ENCODE peak calls at places on chromosomes 5 and 9, in nine cellular contexts. One of them, this sample, is unnamed.

GRCh38 chr5:132225165-132226032 is 2.3 kb downstream of the P4HA2 start:
- DNase-seq in foreskin fibroblast: peak
- DNase-seq in midbrain: no peak
- DNase-seq in amniotic stem cell: peak
- DNase-seq in NCI-H1105: peak
- DNase-seq in Caki2: peak
- DNase-seq in DMS79 treated with DMSO at 0.1 percent for 48 hours: peak
- DNase-seq in stimulated activated naive CD8-positive, alpha-beta T cell treated with anti-CD3 and anti-CD28 coated beads, Interleukin-15, amount 100 ng/mL, for 72 hours: no peak
- DNase-seq in CD8-positive, alpha-beta T cell: peak
- DNase-seq in this sample: no peak

GRCh38 chr5:66967102-66967501 is 229.5 kb downstream of the CD180 start:
- DNase-seq in foreskin fibroblast: peak
- DNase-seq in midbrain: no peak
- DNase-seq in amniotic stem cell: no peak
- DNase-seq in NCI-H1105: no peak
- DNase-seq in Caki2: no peak
- DNase-seq in DMS79 treated with DMSO at 0.1 percent for 48 hours: no peak
- DNase-seq in stimulated activated naive CD8-positive, alpha-beta T cell treated with anti-CD3 and anti-CD28 coated beads, Interleukin-15, amount 100 ng/mL, for 72 hours: no peak
- DNase-seq in CD8-positive, alpha-beta T cell: no peak
- DNase-seq in this sample: no peak

GRCh38 chr9:92600742-92601261 is 65.0 kb upstream of the ECM2 start:
- DNase-seq in foreskin fibroblast: no peak
- DNase-seq in midbrain: no peak
- DNase-seq in amniotic stem cell: peak
- DNase-seq in NCI-H1105: no peak
- DNase-seq in Caki2: no peak
- DNase-seq in DMS79 treated with DMSO at 0.1 percent for 48 hours: no peak
- DNase-seq in stimulated activated naive CD8-positive, alpha-beta T cell treated with anti-CD3 and anti-CD28 coated beads, Interleukin-15, amount 100 ng/mL, for 72 hours: no peak
- DNase-seq in CD8-positive, alpha-beta T cell: no peak
- DNase-seq in this sample: no peak

GRCh38 chr9:89402695-89403427 is 84.6 kb downstream of the SECISBP2 start:
- DNase-seq in foreskin fibroblast: no peak
- DNase-seq in midbrain: no peak
- DNase-seq in amniotic stem cell: no peak
- DNase-seq in NCI-H1105: no peak
- DNase-seq in Caki2: no peak
- DNase-seq in DMS79 treated with DMSO at 0.1 percent for 48 hours: no peak
- DNase-seq in stimulated activated naive CD8-positive, alpha-beta T cell treated with anti-CD3 and anti-CD28 coated beads, Interleukin-15, amount 100 ng/mL, for 72 hours: no peak
- DNase-seq in CD8-positive, alpha-beta T cell: no peak
- DNase-seq in this sample: no peak

GRCh38 chr5:111127453-111128195 is 35.5 kb downstream of the WDR36 start:
- DNase-seq in foreskin fibroblast: no peak
- DNase-seq in midbrain: no peak
- DNase-seq in amniotic stem cell: no peak
- DNase-seq in NCI-H1105: no peak
- DNase-seq in Caki2: peak
- DNase-seq in DMS79 treated with DMSO at 0.1 percent for 48 hours: no peak
- DNase-seq in stimulated activated naive CD8-positive, alpha-beta T cell treated with anti-CD3 and anti-CD28 coated beads, Interleukin-15, amount 100 ng/mL, for 72 hours: no peak
- DNase-seq in CD8-positive, alpha-beta T cell: no peak
- DNase-seq in this sample: no peak

GRCh38 chr5:179886190-179886589 is 21.5 kb downstream of the TBC1D9B start:
- DNase-seq in foreskin fibroblast: no peak
- DNase-seq in midbrain: no peak
- DNase-seq in amniotic stem cell: no peak
- DNase-seq in NCI-H1105: no peak
- DNase-seq in Caki2: no peak
- DNase-seq in DMS79 treated with DMSO at 0.1 percent for 48 hours: no peak
- DNase-seq in stimulated activated naive CD8-positive, alpha-beta T cell treated with anti-CD3 and anti-CD28 coated beads, Interleukin-15, amount 100 ng/mL, for 72 hours: no peak
- DNase-seq in CD8-positive, alpha-beta T cell: no peak
- DNase-seq in this sample: no peak

GRCh38 chr5:37111426-37112382 is 137.5 kb downstream of the CPLANE1 start:
- DNase-seq in foreskin fibroblast: no peak
- DNase-seq in midbrain: no peak
- DNase-seq in amniotic stem cell: no peak
- DNase-seq in NCI-H1105: no peak
- DNase-seq in Caki2: no peak
- DNase-seq in DMS79 treated with DMSO at 0.1 percent for 48 hours: peak
- DNase-seq in stimulated activated naive CD8-positive, alpha-beta T cell treated with anti-CD3 and anti-CD28 coated beads, Interleukin-15, amount 100 ng/mL, for 72 hours: peak
- DNase-seq in CD8-positive, alpha-beta T cell: no peak
- DNase-seq in this sample: no peak

GRCh38 chr5:132748522-132749000 is 1.3 kb downstream of the CCNI2 start:
- DNase-seq in foreskin fibroblast: no peak
- DNase-seq in midbrain: no peak
- DNase-seq in amniotic stem cell: no peak
- DNase-seq in NCI-H1105: no peak
- DNase-seq in Caki2: no peak
- DNase-seq in DMS79 treated with DMSO at 0.1 percent for 48 hours: no peak
- DNase-seq in stimulated activated naive CD8-positive, alpha-beta T cell treated with anti-CD3 and anti-CD28 coated beads, Interleukin-15, amount 100 ng/mL, for 72 hours: no peak
- DNase-seq in CD8-positive, alpha-beta T cell: peak
- DNase-seq in this sample: no peak

GRCh38 chr9:120348951-120349429 is 231.0 kb downstream of the CDK5RAP2 start:
- DNase-seq in foreskin fibroblast: peak
- DNase-seq in midbrain: peak
- DNase-seq in amniotic stem cell: peak
- DNase-seq in NCI-H1105: peak
- DNase-seq in Caki2: peak
- DNase-seq in DMS79 treated with DMSO at 0.1 percent for 48 hours: no peak
- DNase-seq in stimulated activated naive CD8-positive, alpha-beta T cell treated with anti-CD3 and anti-CD28 coated beads, Interleukin-15, amount 100 ng/mL, for 72 hours: no peak
- DNase-seq in CD8-positive, alpha-beta T cell: no peak
- DNase-seq in this sample: no peak

GRCh38 chr5:120516799-120517198 is 52.7 kb downstream of the PRR16 start:
- DNase-seq in foreskin fibroblast: no peak
- DNase-seq in midbrain: no peak
- DNase-seq in amniotic stem cell: no peak
- DNase-seq in NCI-H1105: no peak
- DNase-seq in Caki2: no peak
- DNase-seq in DMS79 treated with DMSO at 0.1 percent for 48 hours: no peak
- DNase-seq in stimulated activated naive CD8-positive, alpha-beta T cell treated with anti-CD3 and anti-CD28 coated beads, Interleukin-15, amount 100 ng/mL, for 72 hours: no peak
- DNase-seq in CD8-positive, alpha-beta T cell: no peak
- DNase-seq in this sample: no peak

GRCh38 chr9:82255533-82255932 is 267.0 kb downstream of the SPATA31D1 start:
- DNase-seq in foreskin fibroblast: no peak
- DNase-seq in midbrain: no peak
- DNase-seq in amniotic stem cell: no peak
- DNase-seq in NCI-H1105: peak
- DNase-seq in Caki2: no peak
- DNase-seq in DMS79 treated with DMSO at 0.1 percent for 48 hours: no peak
- DNase-seq in stimulated activated naive CD8-positive, alpha-beta T cell treated with anti-CD3 and anti-CD28 coated beads, Interleukin-15, amount 100 ng/mL, for 72 hours: no peak
- DNase-seq in CD8-positive, alpha-beta T cell: no peak
- DNase-seq in this sample: no peak